ENCODE peak calls at places on chromosomes 11 and 22, in ten cellular contexts. Y is heart right ventricle, H is brain microvascular endothelial cell, A is A549, T is GM23338, J is tibial nerve, Q is fibroblast of lung, S is ovary, K is heart left ventricle, X is spleen. W is an unnamed sample.

GRCh38 chr11:44811841-44812448 is 85.2 kb downstream of the TSPAN18 start:
- DNase-seq in K (no peak), A (no peak), T (no peak), J (no peak), S (no peak), Y (no peak), Q (no peak), X (peak), H (no peak), W (no peak)

GRCh38 chr11:117823294-117823940 is 1.1 kb downstream of the FXYD2 start:
- DNase-seq in Q (no peak), T (no peak), S (no peak), A (no peak), K (peak), X (peak), H (peak), J (no peak), Y (no peak), W (no peak)

GRCh38 chr22:44280665-44281188 is 32.0 kb downstream of the SHISAL1 start:
- DNase-seq in A (no peak), T (no peak), Y (no peak), Q (no peak), H (no peak), K (no peak), X (no peak), J (no peak), S (no peak), W (no peak)

GRCh38 chr11:27218498-27219038 is 144.4 kb downstream of the CCDC34 start:
- DNase-seq in Q (peak), K (no peak), T (no peak), S (no peak), H (peak), Y (no peak), X (no peak), A (no peak), J (no peak), W (no peak)

GRCh38 chr22:50218996-50219727 is 18.4 kb downstream of the SELENOO start:
- DNase-seq in A (no peak), T (peak), X (no peak), J (peak), K (peak), H (peak), Q (peak), Y (peak), S (peak), W (no peak)

GRCh38 chr22:39463277-39463676 is 6.5 kb downstream of the MGAT3 start:
- DNase-seq in K (no peak), J (no peak), H (no peak), X (no peak), Y (no peak), Q (no peak), S (no peak), A (no peak), T (no peak), W (no peak)

GRCh38 chr11:110525883-110526282 is 96.1 kb downstream of the FDX1 start:
- DNase-seq in Q (peak), Y (no peak), S (no peak), J (peak), H (peak), T (no peak), X (no peak), K (no peak), A (no peak), W (no peak)

GRCh38 chr22:29309332-29310064 is 3.0 kb downstream of the GAS2L1 start:
- DNase-seq in Q (no peak), A (no peak), J (no peak), Y (peak), S (no peak), T (no peak), H (no peak), K (peak), X (peak), W (no peak)

GRCh38 chr11:60700689-60701508 is 1.5 kb downstream of the MS4A8 start:
- DNase-seq in Q (no peak), A (peak), T (peak), X (no peak), H (no peak), J (no peak), Y (no peak), K (no peak), S (peak), W (no peak)

GRCh38 chr22:45552580-45553332 is 50.1 kb downstream of the FBLN1 start:
- DNase-seq in H (peak), T (peak), K (peak), A (no peak), S (peak), J (peak), Q (peak), Y (peak), X (no peak), W (no peak)

GRCh38 chr11:132948252-132948651 is 584.0 kb downstream of the OPCML start:
- DNase-seq in Y (no peak), K (no peak), T (no peak), J (no peak), S (no peak), A (no peak), H (no peak), Q (no peak), X (no peak), W (no peak)

GRCh38 chr11:45852712-45853101 is 5.4 kb downstream of the CRY2 start:
- DNase-seq in X (no peak), A (no peak), J (no peak), K (no peak), S (no peak), Q (no peak), H (no peak), Y (peak), T (peak), W (no peak)

GRCh38 chr22:21014202-21015050 is 539 bp upstream of the P2RX6 start:
- DNase-seq in A (peak), X (peak), Y (peak), Q (peak), K (peak), H (peak), S (peak), J (peak), T (peak), W (peak)

GRCh38 chr11:97617031-97617430 is 1227.2 kb downstream of the JRKL start:
- DNase-seq in S (no peak), A (no peak), Q (no peak), Y (no peak), J (no peak), K (no peak), H (no peak), X (no peak), T (no peak), W (no peak)

GRCh38 chr22:50485221-50486131 is 1.2 kb upstream of the MIOX start:
- DNase-seq in X (no peak), Y (no peak), T (no peak), A (no peak), S (no peak), Q (no peak), J (no peak), H (no peak), K (peak), W (no peak)

GRCh38 chr11:48087422-48087821 is 107.1 kb downstream of the PTPRJ start:
- DNase-seq in S (no peak), J (no peak), Q (no peak), H (no peak), X (no peak), K (no peak), A (no peak), Y (no peak), T (no peak), W (no peak)

GRCh38 chr11:992577-992976 is 43.9 kb downstream of the MUC6 start:
- DNase-seq in S (no peak), K (no peak), Q (no peak), T (no peak), J (no peak), X (no peak), A (no peak), Y (no peak), H (no peak), W (no peak)

GRCh38 chr11:62961017-62961416 is 23.8 kb downstream of the SLC22A6 start:
- DNase-seq in Y (no peak), Q (no peak), K (no peak), X (no peak), T (no peak), A (no peak), H (no peak), J (no peak), S (no peak), W (no peak)

GRCh38 chr11:48006301-48006992 is 26.1 kb downstream of the PTPRJ start:
- DNase-seq in K (no peak), X (peak), A (no peak), Y (no peak), H (peak), S (no peak), Q (peak), T (no peak), J (no peak), W (no peak)

GRCh38 chr22:42701694-42702093 is 19.0 kb downstream of the A4GALT start:
- DNase-seq in A (no peak), J (no peak), H (no peak), K (no peak), Y (no peak), T (no peak), X (no peak), Q (no peak), S (no peak), W (no peak)

GRCh38 chr11:119229736-119230135 is 23.6 kb downstream of the CBL start:
- DNase-seq in Y (no peak), X (no peak), J (no peak), Q (no peak), T (no peak), K (no peak), A (no peak), H (no peak), S (no peak), W (no peak)

GRCh38 chr22:36546092-36546804 is 17.3 kb upstream of the EIF3D start:
- DNase-seq in Y (peak), T (peak), K (no peak), S (no peak), A (peak), H (peak), Q (peak), X (no peak), J (no peak), W (no peak)
- H3K4me3 ChIP-seq in Y (no peak), T (no peak), K (no peak), S (no peak), A (peak), H (no peak), Q (no peak), X (no peak), J (no peak), W (no peak)

GRCh38 chr11:57476883-57477506 is 16.7 kb downstream of the RTN4RL2 start:
- DNase-seq in A (peak), H (no peak), X (peak), Q (no peak), K (no peak), J (no peak), S (peak), T (peak), Y (peak), W (no peak)
- TF ChIP-seq CTCF in A (peak), H (peak), X (peak), Q (peak), K (peak), J (peak), S (no peak), T (peak), Y (peak), W (peak)

GRCh38 chr22:31952094-31952401 is 7.7 kb downstream of the YWHAH start:
- DNase-seq in H (no peak), Y (no peak), X (no peak), J (no peak), S (no peak), T (no peak), K (no peak), A (no peak), Q (no peak), W (no peak)

GRCh38 chr22:31954535-31955326 is 10.4 kb downstream of the YWHAH start:
- DNase-seq in H (no peak), T (no peak), X (peak), A (no peak), J (no peak), Q (peak), K (no peak), S (peak), Y (peak), W (no peak)

GRCh38 chr22:31951201-31952093 is 7.1 kb downstream of the YWHAH start:
- DNase-seq in X (peak), Y (no peak), T (no peak), Q (no peak), S (no peak), H (no peak), A (no peak), K (no peak), J (no peak), W (no peak)

GRCh38 chr22:31952459-31952858 is 8.1 kb downstream of the YWHAH start:
- DNase-seq in A (peak), H (peak), T (no peak), K (no peak), Q (peak), S (no peak), Y (no peak), J (no peak), X (no peak), W (no peak)

DNA sequence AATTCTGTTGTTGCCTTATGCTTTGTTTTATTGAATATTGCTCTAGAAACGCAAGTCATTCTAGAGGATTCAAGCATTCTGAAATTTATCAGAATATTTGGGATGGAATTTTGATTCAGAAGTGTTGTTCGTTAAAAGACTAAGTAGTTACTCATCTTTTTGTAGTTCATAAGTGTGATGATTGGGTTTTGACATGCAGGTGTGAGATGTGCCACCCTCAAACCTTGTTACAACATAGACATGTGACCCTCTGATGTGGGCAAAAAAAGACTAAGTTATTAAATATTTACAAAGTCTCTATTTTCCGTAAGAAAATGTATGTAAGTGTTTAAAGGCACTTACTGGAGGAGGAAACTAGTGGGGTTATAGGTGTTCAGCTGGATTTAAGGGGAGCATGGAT is 8.9 kb downstream of the YWHAH start:
- DNase-seq in Q (no peak), S (no peak), T (no peak), J (no peak), K (no peak), Y (no peak), A (no peak), H (no peak), X (no peak), W (no peak)
- H3K27ac ChIP-seq in Q (no peak), S (no peak), T (peak), J (peak), K (peak), Y (peak), A (peak), H (peak), X (no peak), W (peak)

GRCh38 chr11:120239713-120240640 is at the start of gene POU2F3:
- DNase-seq in K (no peak), X (peak), H (no peak), A (no peak), Q (no peak), J (no peak), S (no peak), T (peak), Y (no peak), W (no peak)
- H3K4me3 ChIP-seq in K (no peak), X (no peak), H (no peak), A (no peak), Q (no peak), J (no peak), S (no peak), T (peak), Y (no peak), W (peak)

DNA sequence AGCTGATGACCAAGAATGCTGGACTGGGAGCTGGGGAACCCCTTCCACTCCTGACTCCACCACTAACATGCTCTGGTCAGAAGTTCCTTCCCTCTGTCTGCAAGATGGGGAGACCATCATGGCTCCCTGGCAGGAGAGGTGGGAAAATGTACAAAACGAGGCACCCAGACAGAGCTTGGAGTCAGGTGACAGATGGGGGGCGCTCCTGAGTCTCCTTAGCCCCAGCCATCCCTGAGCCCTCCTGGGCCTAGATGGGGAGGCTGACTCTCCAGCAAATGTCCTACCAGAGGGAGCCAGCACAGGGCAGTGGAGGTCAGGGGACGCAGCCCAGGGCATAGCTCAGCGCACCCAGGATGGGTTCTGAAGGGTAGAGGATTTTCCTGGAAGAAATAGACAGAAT is 20.0 kb downstream of the KCNJ4 start:
- DNase-seq in T (peak), X (no peak), S (no peak), J (no peak), Q (no peak), K (no peak), A (no peak), H (no peak), Y (no peak), W (no peak)
- TF ChIP-seq CTCF in T (peak), X (no peak), S (no peak), J (no peak), Q (no peak), K (peak), A (no peak), H (no peak), Y (no peak), W (no peak)

GRCh38 chr22:36455571-36456458 is 25.6 kb downstream of the TXN2 start:
- DNase-seq in Q (no peak), T (no peak), K (no peak), Y (no peak), S (no peak), H (no peak), J (no peak), A (no peak), X (peak), W (no peak)

GRCh38 chr22:36454916-36455570 is 26.4 kb downstream of the TXN2 start:
- DNase-seq in K (peak), X (peak), S (peak), Y (peak), T (peak), J (peak), Q (peak), H (peak), A (peak), W (peak)

GRCh38 chr22:36452473-36453265 is 28.8 kb downstream of the TXN2 start:
- DNase-seq in Q (no peak), S (no peak), T (no peak), K (no peak), X (no peak), J (no peak), A (no peak), Y (no peak), H (no peak), W (no peak)

GRCh38 chr22:36453266-36453607 is 28.2 kb downstream of the TXN2 start:
- DNase-seq in T (no peak), H (no peak), Y (no peak), S (no peak), X (no peak), J (no peak), Q (no peak), A (no peak), K (no peak), W (no peak)

GRCh38 chr22:36453855-36454378 is 27.5 kb downstream of the TXN2 start:
- DNase-seq in H (no peak), T (no peak), Y (no peak), A (no peak), X (no peak), Q (no peak), J (no peak), K (no peak), S (no peak), W (no peak)
- H3K27ac ChIP-seq in H (no peak), T (peak), Y (peak), A (peak), X (peak), Q (no peak), J (no peak), K (peak), S (peak), W (peak)

W was measured in esophagus squamous epithelium.